ENCODE peak calls at places on chromosomes 6 and 20, in ten cellular contexts. J is activated CD4-positive, alpha-beta T cell treated with anti-CD3 and anti-CD28 coated beads, Interleukin-2, amount 50 U/mL, for 1 hour; D is NCI-H1105 treated with DMSO at 0.1 percent for 48 hours; R is activated naive CD4-positive, alpha-beta T cell treated with anti-CD3 and anti-CD28 coated beads for 36 hours; P is OCI-LY7; L is cardiac fibroblast; C is NCI-H2171; B is KBM-7; N is astrocyte of the spinal cord; M is caudate nucleus. I is an unnamed sample.

GRCh38 chr6:112683926-112684325 is 336.8 kb downstream of the RFPL4B start:
- DNase-seq in J (no peak), D (no peak), R (no peak), P (no peak), L (peak; percentile 95), C (no peak), B (no peak), N (peak; percentile 87), M (no peak), I (no peak)

GRCh38 chr20:49672109-49672681 is 41.5 kb downstream of the B4GALT5 start:
- DNase-seq in J (no peak), D (no peak), R (no peak), P (peak; percentile 51), L (no peak), C (no peak), B (no peak), N (no peak), M (no peak), I (no peak)

GRCh38 chr6:33276864-33277662 is at the start of gene B3GALT4:
- DNase-seq in J (peak; percentile 58), D (peak; percentile 79), R (peak; percentile 73), P (peak; percentile 83), L (peak; percentile 65), C (no peak), B (peak; percentile 85), N (peak; percentile 79), M (peak; percentile 21), I (peak; percentile 83)

GRCh38 chr6:2872417-2873358 is 30.4 kb downstream of the SERPINB9 start:
- DNase-seq in J (no peak), D (no peak), R (no peak), P (no peak), L (no peak), C (no peak), B (no peak), N (no peak), M (no peak), I (no peak)

GRCh38 chr20:8331740-8332412 is 199.8 kb downstream of the PLCB1 start:
- DNase-seq in J (no peak), D (no peak), R (no peak), P (no peak), L (peak; percentile 81), C (no peak), B (no peak), N (peak; percentile 66), M (no peak), I (no peak)

GRCh38 chr20:49318091-49318429 is 40.2 kb upstream of the ZNFX1 start:
- DNase-seq in J (no peak), D (no peak), R (no peak), P (no peak), L (no peak), C (no peak), B (no peak), N (no peak), M (no peak), I (no peak)

GRCh38 chr20:35739294-35740163 is 2.5 kb downstream of the RBM39 start:
- DNase-seq in J (no peak), D (no peak), R (no peak), P (peak; percentile 50), L (peak; percentile 69), C (no peak), B (peak; percentile 46), N (peak; percentile 34), M (no peak), I (peak; percentile 7)

GRCh38 chr6:42509765-42510164 is 54.1 kb upstream of the UBR2 start:
- DNase-seq in J (no peak), D (no peak), R (peak; percentile 26), P (no peak), L (no peak), C (no peak), B (no peak), N (no peak), M (no peak), I (no peak)

GRCh38 chr20:56730003-56730402 is 100.9 kb downstream of the TFAP2C start:
- DNase-seq in J (no peak), D (no peak), R (no peak), P (no peak), L (no peak), C (no peak), B (no peak), N (no peak), M (no peak), I (no peak)

GRCh38 chr6:170107606-170108222 is 183.2 kb downstream of the DLL1 start:
- DNase-seq in J (no peak), D (no peak), R (no peak), P (no peak), L (no peak), C (no peak), B (no peak), N (no peak), M (no peak), I (no peak)

GRCh38 chr20:13212750-13213149 is 8.3 kb upstream of the ISM1 start:
- DNase-seq in J (no peak), D (no peak), R (peak; percentile 39), P (no peak), L (no peak), C (no peak), B (no peak), N (no peak), M (no peak), I (no peak)

GRCh38 chr6:149075616-149076354 is 241.7 kb upstream of the TAB2 start:
- DNase-seq in J (no peak), D (peak; percentile 15), R (no peak), P (no peak), L (peak; percentile 43), C (no peak), B (no peak), N (peak; percentile 52), M (no peak), I (no peak)

GRCh38 chr6:154370545-154370944 is 13.9 kb upstream of the IPCEF1 start:
- DNase-seq in J (no peak), D (peak; percentile 10), R (peak; percentile 47), P (peak; percentile 5), L (peak; percentile 51), C (no peak), B (peak; percentile 41), N (peak; percentile 47), M (no peak), I (no peak)

GRCh38 chr6:10403385-10404106 is 11.3 kb downstream of the TFAP2A start:
- DNase-seq in J (no peak), D (no peak), R (no peak), P (no peak), L (peak; percentile 66), C (peak; percentile 24), B (no peak), N (no peak), M (no peak), I (no peak)

GRCh38 chr6:163122365-163122764 is 292.2 kb upstream of the QKI start:
- DNase-seq in J (no peak), D (no peak), R (no peak), P (no peak), L (no peak), C (peak; percentile 32), B (peak; percentile 1), N (no peak), M (no peak), I (no peak)

GRCh38 chr6:15058200-15059070 is 187.4 kb upstream of the JARID2 start:
- DNase-seq in J (no peak), D (no peak), R (no peak), P (no peak), L (no peak), C (no peak), B (peak; percentile 14), N (no peak), M (no peak), I (no peak)

GRCh38 chr6:17096657-17097056 is 5.2 kb upstream of the STMND1 start:
- DNase-seq in J (no peak), D (peak; percentile 72), R (no peak), P (no peak), L (no peak), C (no peak), B (no peak), N (no peak), M (no peak), I (no peak)